ENCODE peak calls at places on chromosomes 16 and 17, in five cellular contexts. One of them, this sample, is unnamed.

GRCh38 chr16:68319185-68319908 is 8.5 kb downstream of the PRMT7 start:
- DNase-seq in head of caudate nucleus: no peak
- DNase-seq in EH: no peak
- DNase-seq in amygdala: no peak
- DNase-seq in activated CD8-positive, alpha-beta memory T cell treated with anti-CD3 and anti-CD28 coated beads, Interleukin-2, amount 50 U/mL, for 48 hours: peak; percentile 64
- DNase-seq in this sample: no peak

GRCh38 chr17:12041316-12041715 is 20.6 kb downstream of the MAP2K4 start:
- DNase-seq in head of caudate nucleus: no peak
- DNase-seq in EH: peak; percentile 84
- DNase-seq in amygdala: no peak
- DNase-seq in activated CD8-positive, alpha-beta memory T cell treated with anti-CD3 and anti-CD28 coated beads, Interleukin-2, amount 50 U/mL, for 48 hours: no peak
- DNase-seq in this sample: peak; percentile 64

GRCh38 chr17:66460558-66460957 is 158.1 kb downstream of the PRKCA start:
- DNase-seq in head of caudate nucleus: no peak
- DNase-seq in EH: no peak
- DNase-seq in amygdala: no peak
- DNase-seq in activated CD8-positive, alpha-beta memory T cell treated with anti-CD3 and anti-CD28 coated beads, Interleukin-2, amount 50 U/mL, for 48 hours: no peak
- DNase-seq in this sample: no peak

GRCh38 chr16:21233521-21234150 is at the start of gene ANKS4B:
- DNase-seq in head of caudate nucleus: no peak
- DNase-seq in EH: no peak
- DNase-seq in amygdala: no peak
- DNase-seq in activated CD8-positive, alpha-beta memory T cell treated with anti-CD3 and anti-CD28 coated beads, Interleukin-2, amount 50 U/mL, for 48 hours: no peak
- DNase-seq in this sample: no peak

GRCh38 chr16:58500329-58501241 is 642 bp downstream of the NDRG4 start:
- DNase-seq in head of caudate nucleus: no peak
- DNase-seq in EH: peak; percentile 40
- DNase-seq in amygdala: no peak
- DNase-seq in activated CD8-positive, alpha-beta memory T cell treated with anti-CD3 and anti-CD28 coated beads, Interleukin-2, amount 50 U/mL, for 48 hours: no peak
- DNase-seq in this sample: no peak

GRCh38 chr17:31926100-31926729 is 10.6 kb upstream of the SUZ12 start:
- DNase-seq in head of caudate nucleus: no peak
- DNase-seq in EH: no peak
- DNase-seq in amygdala: no peak
- DNase-seq in activated CD8-positive, alpha-beta memory T cell treated with anti-CD3 and anti-CD28 coated beads, Interleukin-2, amount 50 U/mL, for 48 hours: no peak
- DNase-seq in this sample: no peak

GRCh38 chr17:66633322-66633965 is 201.5 kb upstream of the CACNG5 start:
- DNase-seq in head of caudate nucleus: no peak
- DNase-seq in EH: peak; percentile 50
- DNase-seq in amygdala: no peak
- DNase-seq in activated CD8-positive, alpha-beta memory T cell treated with anti-CD3 and anti-CD28 coated beads, Interleukin-2, amount 50 U/mL, for 48 hours: no peak
- DNase-seq in this sample: no peak

GRCh38 chr16:9092282-9092962 is 978 bp downstream of the HAPSTR1 start:
- DNase-seq in head of caudate nucleus: peak; percentile 27
- DNase-seq in EH: peak; percentile 30
- DNase-seq in amygdala: no peak
- DNase-seq in activated CD8-positive, alpha-beta memory T cell treated with anti-CD3 and anti-CD28 coated beads, Interleukin-2, amount 50 U/mL, for 48 hours: peak; percentile 80
- DNase-seq in this sample: no peak

GRCh38 chr17:80908206-80908605 is 83.4 kb upstream of the CHMP6 start:
- DNase-seq in head of caudate nucleus: no peak
- DNase-seq in EH: no peak
- DNase-seq in amygdala: no peak
- DNase-seq in activated CD8-positive, alpha-beta memory T cell treated with anti-CD3 and anti-CD28 coated beads, Interleukin-2, amount 50 U/mL, for 48 hours: no peak
- DNase-seq in this sample: no peak

GRCh38 chr17:56866076-56866475 is 32.1 kb downstream of the DGKE start:
- DNase-seq in head of caudate nucleus: no peak
- DNase-seq in EH: no peak
- DNase-seq in amygdala: no peak
- DNase-seq in activated CD8-positive, alpha-beta memory T cell treated with anti-CD3 and anti-CD28 coated beads, Interleukin-2, amount 50 U/mL, for 48 hours: no peak
- DNase-seq in this sample: peak; percentile 46

GRCh38 chr17:57921342-57921741 is 33.9 kb downstream of the CUEDC1 start:
- DNase-seq in head of caudate nucleus: no peak
- DNase-seq in EH: peak; percentile 44
- DNase-seq in amygdala: peak; percentile 29
- DNase-seq in activated CD8-positive, alpha-beta memory T cell treated with anti-CD3 and anti-CD28 coated beads, Interleukin-2, amount 50 U/mL, for 48 hours: no peak
- DNase-seq in this sample: peak; percentile 44

GRCh38 chr16:81817296-81817695 is 38.2 kb downstream of the PLCG2 start:
- DNase-seq in head of caudate nucleus: no peak
- DNase-seq in EH: no peak
- DNase-seq in amygdala: no peak
- DNase-seq in activated CD8-positive, alpha-beta memory T cell treated with anti-CD3 and anti-CD28 coated beads, Interleukin-2, amount 50 U/mL, for 48 hours: no peak
- DNase-seq in this sample: no peak

GRCh38 chr16:1559446-1559975 is 26.0 kb downstream of the TMEM204 start:
- DNase-seq in head of caudate nucleus: no peak
- DNase-seq in EH: no peak
- DNase-seq in amygdala: no peak
- DNase-seq in activated CD8-positive, alpha-beta memory T cell treated with anti-CD3 and anti-CD28 coated beads, Interleukin-2, amount 50 U/mL, for 48 hours: no peak
- DNase-seq in this sample: no peak

GRCh38 chr16:27787661-27788060 is 237.7 kb downstream of the KATNIP start:
- DNase-seq in head of caudate nucleus: no peak
- DNase-seq in EH: no peak
- DNase-seq in amygdala: no peak
- DNase-seq in activated CD8-positive, alpha-beta memory T cell treated with anti-CD3 and anti-CD28 coated beads, Interleukin-2, amount 50 U/mL, for 48 hours: no peak
- DNase-seq in this sample: no peak

GRCh38 chr16:59236804-59237463 is 502.8 kb upstream of the GOT2 start:
- DNase-seq in head of caudate nucleus: no peak
- DNase-seq in EH: no peak
- DNase-seq in amygdala: no peak
- DNase-seq in activated CD8-positive, alpha-beta memory T cell treated with anti-CD3 and anti-CD28 coated beads, Interleukin-2, amount 50 U/mL, for 48 hours: no peak
- DNase-seq in this sample: no peak

GRCh38 chr17:77054926-77055325 is 85.8 kb upstream of the SEC14L1 start:
- DNase-seq in head of caudate nucleus: no peak
- DNase-seq in EH: no peak
- DNase-seq in amygdala: no peak
- DNase-seq in activated CD8-positive, alpha-beta memory T cell treated with anti-CD3 and anti-CD28 coated beads, Interleukin-2, amount 50 U/mL, for 48 hours: no peak
- DNase-seq in this sample: no peak

GRCh38 chr16:54193656-54194007 is 93.0 kb downstream of the IRX3 start:
- DNase-seq in head of caudate nucleus: peak; percentile 38
- DNase-seq in EH: peak; percentile 65
- DNase-seq in amygdala: no peak
- DNase-seq in activated CD8-positive, alpha-beta memory T cell treated with anti-CD3 and anti-CD28 coated beads, Interleukin-2, amount 50 U/mL, for 48 hours: peak; percentile 66
- DNase-seq in this sample: peak; percentile 35

GRCh38 chr17:41648411-41649195 is 24.2 kb upstream of the KRT17 start:
- DNase-seq in head of caudate nucleus: peak; percentile 81
- DNase-seq in EH: peak; percentile 83
- DNase-seq in amygdala: peak; percentile 41
- DNase-seq in activated CD8-positive, alpha-beta memory T cell treated with anti-CD3 and anti-CD28 coated beads, Interleukin-2, amount 50 U/mL, for 48 hours: peak; percentile 97
- DNase-seq in this sample: peak; percentile 72

GRCh38 chr17:80460286-80460881 is 16.0 kb downstream of the NPTX1 start:
- DNase-seq in head of caudate nucleus: no peak
- DNase-seq in EH: no peak
- DNase-seq in amygdala: peak; percentile 25
- DNase-seq in activated CD8-positive, alpha-beta memory T cell treated with anti-CD3 and anti-CD28 coated beads, Interleukin-2, amount 50 U/mL, for 48 hours: no peak
- DNase-seq in this sample: no peak

GRCh38 chr16:1407749-1408148 is 6.8 kb downstream of the UNKL start:
- DNase-seq in head of caudate nucleus: peak; percentile 13
- DNase-seq in EH: peak; percentile 47
- DNase-seq in amygdala: no peak
- DNase-seq in activated CD8-positive, alpha-beta memory T cell treated with anti-CD3 and anti-CD28 coated beads, Interleukin-2, amount 50 U/mL, for 48 hours: no peak
- DNase-seq in this sample: no peak

GRCh38 chr16:17416461-17417221 is 54.1 kb downstream of the XYLT1 start:
- DNase-seq in head of caudate nucleus: peak; percentile 46
- DNase-seq in EH: peak; percentile 81
- DNase-seq in amygdala: no peak
- DNase-seq in activated CD8-positive, alpha-beta memory T cell treated with anti-CD3 and anti-CD28 coated beads, Interleukin-2, amount 50 U/mL, for 48 hours: peak; percentile 72
- DNase-seq in this sample: no peak

GRCh38 chr17:36506831-36507230 is 20.4 kb downstream of the ZNHIT3 start:
- DNase-seq in head of caudate nucleus: no peak
- DNase-seq in EH: no peak
- DNase-seq in amygdala: no peak
- DNase-seq in activated CD8-positive, alpha-beta memory T cell treated with anti-CD3 and anti-CD28 coated beads, Interleukin-2, amount 50 U/mL, for 48 hours: peak; percentile 33
- DNase-seq in this sample: no peak

GRCh38 chr17:77572851-77573250 is 385.7 kb upstream of the TNRC6C start:
- DNase-seq in head of caudate nucleus: no peak
- DNase-seq in EH: no peak
- DNase-seq in amygdala: no peak
- DNase-seq in activated CD8-positive, alpha-beta memory T cell treated with anti-CD3 and anti-CD28 coated beads, Interleukin-2, amount 50 U/mL, for 48 hours: no peak
- DNase-seq in this sample: no peak

GRCh38 chr16:13254998-13255614 is 353.7 kb downstream of the SHISA9 start:
- DNase-seq in head of caudate nucleus: no peak
- DNase-seq in EH: no peak
- DNase-seq in amygdala: no peak
- DNase-seq in activated CD8-positive, alpha-beta memory T cell treated with anti-CD3 and anti-CD28 coated beads, Interleukin-2, amount 50 U/mL, for 48 hours: no peak
- DNase-seq in this sample: no peak

GRCh38 chr16:64475627-64476351 is 646.1 kb downstream of the CDH11 start:
- DNase-seq in head of caudate nucleus: no peak
- DNase-seq in EH: peak; percentile 9
- DNase-seq in amygdala: no peak
- DNase-seq in activated CD8-positive, alpha-beta memory T cell treated with anti-CD3 and anti-CD28 coated beads, Interleukin-2, amount 50 U/mL, for 48 hours: no peak
- DNase-seq in this sample: peak; percentile 3

GRCh38 chr16:81431554-81432353 is 12.9 kb upstream of the CMIP start:
- DNase-seq in head of caudate nucleus: no peak
- DNase-seq in EH: peak; percentile 97
- DNase-seq in amygdala: no peak
- DNase-seq in activated CD8-positive, alpha-beta memory T cell treated with anti-CD3 and anti-CD28 coated beads, Interleukin-2, amount 50 U/mL, for 48 hours: no peak
- DNase-seq in this sample: no peak